ENCODE peak calls at places on chromosomes 4 and X, in nine cellular contexts. R, B, P, W, H, T, Q, N and Z are unnamed samples.

GRCh38 chr4:76984788-76985211 is 35.2 kb downstream of the SEPTIN11 start:
- DNase-seq in N (peak; percentile 99), T (peak; percentile 99), B (no peak), W (no peak), Q (peak; percentile 100), R (peak; percentile 71), H (no peak), P (peak; percentile 31), Z (no peak)

GRCh38 chr4:42482516-42483327 is 85.4 kb downstream of the SHISA3 start:
- DNase-seq in B (no peak), P (no peak), Q (no peak), T (no peak), R (no peak), N (no peak), H (no peak), W (no peak), Z (no peak)

GRCh38 chr4:128163177-128164117 is 102.3 kb downstream of the LARP1B start:
- DNase-seq in R (peak; percentile 31), W (no peak), B (no peak), T (peak; percentile 66), N (peak; percentile 78), Q (peak; percentile 88), P (no peak), H (no peak), Z (no peak)

GRCh38 chr4:55186123-55186522 is 60.7 kb upstream of the KDR start:
- DNase-seq in W (no peak), T (no peak), Q (no peak), H (no peak), R (no peak), N (no peak), P (no peak), B (no peak), Z (no peak)

GRCh38 chr4:68518889-68519288 is 57.2 kb downstream of the UGT2B17 start:
- DNase-seq in Q (no peak), W (no peak), B (no peak), T (no peak), N (no peak), R (no peak), P (no peak), H (no peak), Z (no peak)

GRCh38 chr4:128349921-128350320 is 62.3 kb upstream of the PGRMC2 start:
- DNase-seq in W (no peak), P (no peak), N (peak; percentile 93), B (no peak), R (no peak), T (peak; percentile 80), Q (peak; percentile 90), H (no peak), Z (no peak)

GRCh38 chrX:11481035-11481434 is 184.7 kb downstream of the ARHGAP6 start:
- DNase-seq in Q (peak; percentile 55), H (no peak), R (no peak), P (no peak), T (peak; percentile 56), N (no peak), W (no peak), B (no peak), Z (no peak)

GRCh38 chrX:142998447-142999208 is 27.1 kb upstream of the SPANXN4 start:
- DNase-seq in N (no peak), T (peak; percentile 13), Q (peak; percentile 42), B (no peak), H (no peak), P (no peak), R (no peak), W (no peak), Z (no peak)

GRCh38 chr4:108814327-108814726 is 51.5 kb upstream of the ETNPPL start:
- DNase-seq in Q (no peak), W (no peak), N (no peak), R (no peak), P (no peak), B (no peak), T (no peak), H (no peak), Z (no peak)

GRCh38 chr4:64271601-64272081 is 137.6 kb downstream of the TECRL start:
- DNase-seq in H (no peak), B (no peak), R (no peak), N (no peak), Q (no peak), P (no peak), T (no peak), W (no peak), Z (no peak)

GRCh38 chr4:121376541-121376940 is 4.3 kb downstream of the QRFPR start:
- DNase-seq in B (no peak), W (no peak), H (no peak), N (no peak), Q (no peak), R (no peak), P (no peak), T (no peak), Z (no peak)

GRCh38 chr4:8365353-8365752 is 75.2 kb downstream of the ACOX3 start:
- DNase-seq in W (no peak), H (no peak), N (no peak), B (peak; percentile 33), P (no peak), T (no peak), R (no peak), Q (no peak), Z (no peak)

GRCh38 chrX:109714340-109714958 is 18.6 kb downstream of the ACSL4 start:
- DNase-seq in R (no peak), B (no peak), T (peak; percentile 63), Q (peak; percentile 89), H (no peak), W (no peak), P (no peak), N (peak; percentile 81), Z (no peak)

GRCh38 chr4:113881256-113881655 is 98.2 kb downstream of the ARSJ start:
- DNase-seq in R (no peak), N (peak; percentile 25), T (no peak), B (no peak), H (no peak), P (no peak), Q (peak; percentile 53), W (no peak), Z (no peak)

GRCh38 chr4:21507439-21507838 is 441.1 kb downstream of the KCNIP4 start:
- DNase-seq in N (peak; percentile 2), Q (peak; percentile 33), W (no peak), B (no peak), T (peak; percentile 29), H (no peak), R (no peak), P (no peak), Z (no peak)

GRCh38 chrX:44282753-44283152 is 60.7 kb downstream of the EFHC2 start:
- DNase-seq in T (no peak), H (no peak), R (no peak), N (no peak), Q (no peak), W (no peak), P (no peak), B (no peak), Z (no peak)

GRCh38 chr4:87031946-87032345 is 97.1 kb downstream of the AFF1 start:
- DNase-seq in R (peak; percentile 52), N (no peak), T (peak; percentile 42), W (no peak), B (no peak), P (no peak), Q (no peak), H (no peak), Z (no peak)

GRCh38 chr4:154908168-154908567 is 127.1 kb downstream of the RBM46 start:
- DNase-seq in W (no peak), T (no peak), P (no peak), B (no peak), N (no peak), Q (peak; percentile 29), H (no peak), R (no peak), Z (no peak)